ENCODE peak calls at places on chromosome 18, in seven cellular contexts. One of them, this sample, is unnamed.

GRCh38 chr18:50201476-50201875 is 6.5 kb upstream of the MYO5B start:
- DNase-seq in fibroblast of lung: no peak
- DNase-seq in fibroblast of pulmonary artery: no peak
- DNase-seq in astrocyte of the spinal cord: no peak
- DNase-seq in MM.1S: no peak
- DNase-seq in upper lobe of right lung: no peak
- DNase-seq in PC-3: no peak
- DNase-seq in this sample: no peak

GRCh38 chr18:33666915-33667314 is 88.9 kb downstream of the ASXL3 start:
- DNase-seq in fibroblast of pulmonary artery: no peak
- DNase-seq in upper lobe of right lung: no peak
- DNase-seq in MM.1S: peak
- DNase-seq in astrocyte of the spinal cord: no peak
- DNase-seq in PC-3: no peak
- DNase-seq in fibroblast of lung: no peak
- DNase-seq in this sample: no peak

GRCh38 chr18:58997811-58998337 is 133.2 kb downstream of the ZNF532 start:
- DNase-seq in fibroblast of lung: peak
- DNase-seq in astrocyte of the spinal cord: peak
- DNase-seq in PC-3: peak
- DNase-seq in upper lobe of right lung: no peak
- DNase-seq in MM.1S: no peak
- DNase-seq in fibroblast of pulmonary artery: peak
- DNase-seq in this sample: peak

GRCh38 chr18:44909191-44909719 is 228.6 kb downstream of the SETBP1 start:
- DNase-seq in MM.1S: peak
- DNase-seq in astrocyte of the spinal cord: peak
- DNase-seq in fibroblast of pulmonary artery: no peak
- DNase-seq in fibroblast of lung: no peak
- DNase-seq in PC-3: no peak
- DNase-seq in upper lobe of right lung: no peak
- DNase-seq in this sample: no peak

GRCh38 chr18:73901589-73901988 is 246.0 kb downstream of the FBXO15 start:
- DNase-seq in PC-3: no peak
- DNase-seq in fibroblast of pulmonary artery: no peak
- DNase-seq in MM.1S: no peak
- DNase-seq in fibroblast of lung: no peak
- DNase-seq in upper lobe of right lung: no peak
- DNase-seq in astrocyte of the spinal cord: no peak
- DNase-seq in this sample: no peak

GRCh38 chr18:29164020-29164706 is 987.2 kb upstream of the CDH2 start:
- DNase-seq in astrocyte of the spinal cord: peak
- DNase-seq in fibroblast of pulmonary artery: peak
- DNase-seq in PC-3: peak
- DNase-seq in fibroblast of lung: peak
- DNase-seq in MM.1S: no peak
- DNase-seq in upper lobe of right lung: no peak
- DNase-seq in this sample: peak

GRCh38 chr18:6746386-6746960 is 17.0 kb downstream of the ARHGAP28 start:
- DNase-seq in upper lobe of right lung: no peak
- DNase-seq in PC-3: peak
- DNase-seq in fibroblast of pulmonary artery: no peak
- DNase-seq in MM.1S: no peak
- DNase-seq in fibroblast of lung: peak
- DNase-seq in astrocyte of the spinal cord: peak
- DNase-seq in this sample: no peak

GRCh38 chr18:41624461-41624860 is 330.6 kb upstream of the PIK3C3 start:
- DNase-seq in PC-3: no peak
- DNase-seq in upper lobe of right lung: no peak
- DNase-seq in fibroblast of pulmonary artery: no peak
- DNase-seq in MM.1S: no peak
- DNase-seq in fibroblast of lung: no peak
- DNase-seq in astrocyte of the spinal cord: no peak
- DNase-seq in this sample: peak

GRCh38 chr18:49757513-49758262 is 55.6 kb downstream of the ACAA2 start:
- DNase-seq in PC-3: no peak
- DNase-seq in fibroblast of lung: no peak
- DNase-seq in upper lobe of right lung: no peak
- DNase-seq in astrocyte of the spinal cord: no peak
- DNase-seq in fibroblast of pulmonary artery: no peak
- DNase-seq in MM.1S: no peak
- DNase-seq in this sample: no peak

GRCh38 chr18:60044290-60045006 is 144.7 kb downstream of the PMAIP1 start:
- DNase-seq in upper lobe of right lung: no peak
- DNase-seq in PC-3: peak
- DNase-seq in MM.1S: no peak
- DNase-seq in fibroblast of pulmonary artery: peak
- DNase-seq in fibroblast of lung: peak
- DNase-seq in astrocyte of the spinal cord: peak
- DNase-seq in this sample: peak

GRCh38 chr18:27075828-27076227 is 109.3 kb downstream of the CHST9 start:
- DNase-seq in PC-3: no peak
- DNase-seq in fibroblast of pulmonary artery: no peak
- DNase-seq in astrocyte of the spinal cord: no peak
- DNase-seq in MM.1S: no peak
- DNase-seq in upper lobe of right lung: no peak
- DNase-seq in fibroblast of lung: no peak
- DNase-seq in this sample: no peak

GRCh38 chr18:9137168-9138066 is 836 bp downstream of the ANKRD12 start:
- DNase-seq in upper lobe of right lung: peak
- DNase-seq in MM.1S: peak
- DNase-seq in fibroblast of lung: peak
- DNase-seq in astrocyte of the spinal cord: peak
- DNase-seq in fibroblast of pulmonary artery: peak
- DNase-seq in PC-3: peak
- DNase-seq in this sample: peak

GRCh38 chr18:9136315-9137141 is at the start of gene ANKRD12:
- DNase-seq in fibroblast of pulmonary artery: peak
- DNase-seq in astrocyte of the spinal cord: peak
- DNase-seq in PC-3: peak
- DNase-seq in upper lobe of right lung: peak
- DNase-seq in fibroblast of lung: peak
- DNase-seq in MM.1S: peak
- DNase-seq in this sample: peak

GRCh38 chr18:9133225-9133624 is 3.4 kb upstream of the ANKRD12 start:
- DNase-seq in fibroblast of lung: no peak
- DNase-seq in PC-3: peak
- DNase-seq in MM.1S: no peak
- DNase-seq in upper lobe of right lung: no peak
- DNase-seq in fibroblast of pulmonary artery: no peak
- DNase-seq in astrocyte of the spinal cord: no peak
- DNase-seq in this sample: no peak

GRCh38 chr18:9135081-9135911 is 1.3 kb upstream of the ANKRD12 start:
- DNase-seq in fibroblast of pulmonary artery: no peak
- DNase-seq in fibroblast of lung: no peak
- DNase-seq in astrocyte of the spinal cord: no peak
- DNase-seq in PC-3: no peak
- DNase-seq in MM.1S: no peak
- DNase-seq in upper lobe of right lung: no peak
- DNase-seq in this sample: no peak

DNA sequence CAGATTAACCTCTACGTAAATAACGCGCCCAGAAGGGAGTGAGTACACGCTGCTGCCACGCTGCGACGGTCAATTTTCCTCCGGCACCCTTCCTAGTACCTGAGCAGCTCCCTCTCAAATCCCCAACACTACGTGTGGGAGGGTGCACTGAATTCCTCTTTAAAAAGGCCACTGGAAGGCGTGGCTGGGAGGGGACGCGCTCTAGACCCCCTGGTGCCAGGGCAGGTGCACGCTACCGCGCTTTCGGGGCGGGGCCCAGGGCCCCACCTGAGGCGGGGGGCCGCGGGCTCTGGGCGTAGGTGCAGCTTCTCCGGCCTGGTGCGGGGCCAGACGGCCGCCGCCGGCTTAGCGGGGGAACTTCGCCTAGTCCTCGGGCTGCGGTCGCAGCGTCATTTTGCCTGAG is 668 bp upstream of the ANKRD12 start:
- DNase-seq in astrocyte of the spinal cord: no peak
- DNase-seq in fibroblast of pulmonary artery: peak
- DNase-seq in PC-3: peak
- DNase-seq in MM.1S: peak
- DNase-seq in upper lobe of right lung: no peak
- DNase-seq in fibroblast of lung: no peak
- DNase-seq in this sample: no peak
- TF ChIP-seq CTCF in astrocyte of the spinal cord: no peak
- TF ChIP-seq CTCF in fibroblast of pulmonary artery: no peak
- TF ChIP-seq CTCF in PC-3: no peak
- TF ChIP-seq CTCF in MM.1S: no peak
- TF ChIP-seq CTCF in upper lobe of right lung: no peak
- TF ChIP-seq CTCF in fibroblast of lung: no peak
- TF ChIP-seq CTCF in this sample: no peak

DNA sequence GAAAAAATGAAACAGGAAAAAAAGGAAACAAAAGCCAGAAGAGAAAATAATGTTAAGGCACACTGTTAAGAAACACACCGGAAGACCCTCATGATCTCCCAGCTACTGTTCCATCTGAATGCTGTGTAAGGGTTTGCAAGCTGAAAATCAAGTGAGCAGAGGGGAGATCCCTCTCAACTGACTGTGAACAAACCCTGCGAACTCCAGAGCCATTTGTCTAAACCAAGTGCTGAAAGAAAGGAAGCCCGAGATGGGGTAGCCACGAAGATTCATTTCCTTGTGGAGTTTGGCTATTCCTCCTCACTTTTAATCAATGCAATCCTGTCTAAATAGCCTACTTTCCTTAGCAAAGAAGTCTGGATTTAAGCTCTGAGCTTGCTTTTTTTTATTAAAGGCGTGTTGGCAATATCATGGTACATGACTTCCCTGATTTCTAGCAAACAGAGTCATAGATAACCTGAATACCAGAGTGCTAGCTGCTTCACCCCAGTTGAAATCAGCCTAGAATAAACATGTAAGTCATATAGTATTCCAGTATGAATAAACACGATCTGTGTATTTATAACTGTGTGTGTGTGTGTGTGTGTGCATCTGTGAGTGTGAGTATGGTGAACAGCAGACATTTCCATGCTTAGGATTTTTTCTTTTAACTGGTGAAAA is 365.2 kb downstream of the ZNF521 start:
- DNase-seq in upper lobe of right lung: no peak
- DNase-seq in fibroblast of lung: peak
- DNase-seq in astrocyte of the spinal cord: peak
- DNase-seq in MM.1S: no peak
- DNase-seq in PC-3: no peak
- DNase-seq in fibroblast of pulmonary artery: no peak
- DNase-seq in this sample: no peak
- H3K4me3 ChIP-seq in upper lobe of right lung: no peak
- H3K4me3 ChIP-seq in fibroblast of lung: peak
- H3K4me3 ChIP-seq in astrocyte of the spinal cord: no peak
- H3K4me3 ChIP-seq in MM.1S: no peak
- H3K4me3 ChIP-seq in PC-3: no peak
- H3K4me3 ChIP-seq in fibroblast of pulmonary artery: no peak
- H3K4me3 ChIP-seq in this sample: no peak

GRCh38 chr18:37483984-37484892 is 81.4 kb downstream of the CELF4 start:
- DNase-seq in fibroblast of lung: no peak
- DNase-seq in PC-3: no peak
- DNase-seq in MM.1S: no peak
- DNase-seq in fibroblast of pulmonary artery: no peak
- DNase-seq in upper lobe of right lung: no peak
- DNase-seq in astrocyte of the spinal cord: no peak
- DNase-seq in this sample: no peak

GRCh38 chr18:37483221-37483971 is 82.2 kb downstream of the CELF4 start:
- DNase-seq in fibroblast of lung: peak
- DNase-seq in fibroblast of pulmonary artery: peak
- DNase-seq in upper lobe of right lung: no peak
- DNase-seq in astrocyte of the spinal cord: peak
- DNase-seq in MM.1S: peak
- DNase-seq in PC-3: no peak
- DNase-seq in this sample: peak

GRCh38 chr18:37486848-37487247 is 78.8 kb downstream of the CELF4 start:
- DNase-seq in PC-3: no peak
- DNase-seq in upper lobe of right lung: no peak
- DNase-seq in fibroblast of lung: no peak
- DNase-seq in astrocyte of the spinal cord: no peak
- DNase-seq in fibroblast of pulmonary artery: no peak
- DNase-seq in MM.1S: no peak
- DNase-seq in this sample: no peak

GRCh38 chr18:37487400-37487831 is 78.2 kb downstream of the CELF4 start:
- DNase-seq in astrocyte of the spinal cord: no peak
- DNase-seq in fibroblast of lung: no peak
- DNase-seq in PC-3: no peak
- DNase-seq in upper lobe of right lung: no peak
- DNase-seq in MM.1S: no peak
- DNase-seq in fibroblast of pulmonary artery: peak
- DNase-seq in this sample: peak

DNA sequence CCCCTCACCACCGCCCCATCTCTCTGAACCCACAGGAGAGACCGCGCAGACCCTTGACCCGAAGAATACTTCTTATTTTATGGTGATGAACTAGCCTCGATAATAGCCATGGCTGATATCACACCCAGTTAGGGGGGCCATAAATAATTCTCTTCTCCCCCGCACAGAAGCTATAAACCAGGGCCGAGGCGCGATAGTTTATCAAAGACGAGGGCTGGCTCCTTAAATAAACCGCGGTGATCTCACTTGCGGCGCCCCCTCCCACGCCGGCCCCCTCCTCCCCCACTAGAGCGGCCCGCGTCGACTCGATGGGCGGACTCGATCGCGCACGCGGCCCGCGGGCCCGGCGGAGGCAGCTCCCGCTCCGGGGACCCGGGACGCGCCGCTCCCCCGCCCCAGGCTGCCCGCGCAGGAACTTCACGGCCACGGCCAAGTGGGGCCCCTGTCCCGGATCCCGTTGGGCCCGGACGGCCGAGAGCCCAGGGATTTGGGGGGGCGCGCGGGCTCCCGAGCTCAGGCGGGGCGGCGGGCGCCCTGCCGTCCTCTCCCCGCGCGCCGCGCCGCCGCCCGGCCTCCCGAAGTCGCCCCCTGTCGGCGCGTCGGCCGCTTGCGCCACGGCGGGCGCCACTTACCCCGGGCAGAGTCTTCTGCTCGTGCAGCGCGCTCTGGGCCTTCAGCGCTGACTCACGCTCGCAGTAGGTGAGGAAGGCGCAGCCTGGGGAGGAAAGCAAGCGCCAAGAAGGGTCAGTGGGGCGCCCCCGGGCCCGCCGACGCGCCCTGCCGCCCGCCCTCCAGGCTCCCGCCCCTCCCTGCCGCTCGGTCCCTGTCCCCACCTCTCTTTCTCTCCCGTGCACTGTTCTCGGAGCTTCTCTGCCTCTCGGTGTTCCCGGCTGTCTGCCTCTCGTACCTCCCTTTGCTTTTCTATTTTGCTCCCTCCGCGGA is 80.4 kb downstream of the CELF4 start:
- DNase-seq in fibroblast of lung: peak
- DNase-seq in MM.1S: no peak
- DNase-seq in astrocyte of the spinal cord: no peak
- DNase-seq in upper lobe of right lung: no peak
- DNase-seq in PC-3: no peak
- DNase-seq in fibroblast of pulmonary artery: peak
- DNase-seq in this sample: peak
- TF ChIP-seq CTCF in fibroblast of lung: no peak
- TF ChIP-seq CTCF in MM.1S: no peak
- TF ChIP-seq CTCF in astrocyte of the spinal cord: no peak
- TF ChIP-seq CTCF in upper lobe of right lung: peak
- TF ChIP-seq CTCF in PC-3: no peak
- TF ChIP-seq CTCF in fibroblast of pulmonary artery: peak
- TF ChIP-seq CTCF in this sample: no peak

DNA sequence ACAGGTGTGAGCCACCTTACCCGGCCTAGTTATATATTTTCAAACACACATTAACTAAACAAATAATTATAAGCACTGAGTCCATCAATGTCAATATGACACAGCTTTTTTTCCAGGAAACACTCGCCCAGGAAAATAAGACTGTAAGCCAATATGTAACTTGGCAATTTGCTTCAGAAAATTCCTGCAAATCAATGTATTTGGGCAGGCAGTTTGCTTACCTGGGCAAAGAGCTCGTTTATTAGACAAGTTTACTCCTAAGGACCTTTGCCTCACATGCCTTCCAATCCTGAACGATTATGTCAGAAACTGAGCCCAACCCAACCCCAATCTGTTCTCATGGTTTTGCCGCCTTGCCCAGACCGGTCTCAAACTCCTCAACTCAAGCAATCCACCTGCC is 34.7 kb upstream of the NDUFV2 start:
- DNase-seq in astrocyte of the spinal cord: no peak
- DNase-seq in upper lobe of right lung: no peak
- DNase-seq in MM.1S: no peak
- DNase-seq in fibroblast of lung: no peak
- DNase-seq in fibroblast of pulmonary artery: no peak
- DNase-seq in PC-3: peak
- DNase-seq in this sample: no peak
- H3K4me3 ChIP-seq in astrocyte of the spinal cord: no peak
- H3K4me3 ChIP-seq in upper lobe of right lung: no peak
- H3K4me3 ChIP-seq in MM.1S: no peak
- H3K4me3 ChIP-seq in fibroblast of lung: no peak
- H3K4me3 ChIP-seq in fibroblast of pulmonary artery: no peak
- H3K4me3 ChIP-seq in PC-3: no peak
- H3K4me3 ChIP-seq in this sample: no peak